ENCODE peak calls at places on chromosomes 16 and 17, in ten cellular contexts. H, T, D, F, O, C, Y, W, P and I are unnamed samples.

GRCh38 chr17:49873466-49873865 is 25.6 kb upstream of the TAC4 start:
- DNase-seq in T (no peak), O (no peak), W (no peak), H (no peak), F (no peak), Y (no peak), D (no peak), C (no peak), P (no peak), I (no peak)

GRCh38 chr17:59165933-59166342 is 10.4 kb downstream of the PRR11 start:
- DNase-seq in Y (no peak), P (no peak), H (no peak), F (peak; percentile 63), C (peak; percentile 71), O (peak; percentile 60), D (no peak), W (peak; percentile 17), T (peak; percentile 42), I (peak; percentile 12)

GRCh38 chr17:64355536-64356303 is 34.9 kb downstream of the PECAM1 start:
- DNase-seq in T (peak; percentile 96), O (peak; percentile 43), D (peak; percentile 54), W (no peak), C (no peak), P (no peak), Y (no peak), H (no peak), F (no peak), I (peak; percentile 40)

GRCh38 chr17:31388770-31389672 is 2.5 kb upstream of the RAB11FIP4 start:
- DNase-seq in T (no peak), F (peak; percentile 33), P (peak; percentile 55), W (no peak), H (no peak), C (peak; percentile 88), D (no peak), O (no peak), Y (no peak), I (no peak)

GRCh38 chr17:41211845-41212466 is 14.5 kb upstream of the KRTAP9-2 start:
- DNase-seq in P (no peak), Y (no peak), F (no peak), H (no peak), T (peak; percentile 82), D (no peak), W (peak; percentile 7), O (peak; percentile 73), C (no peak), I (no peak)

GRCh38 chr16:10558746-10559641 is 21.4 kb downstream of the EMP2 start:
- DNase-seq in T (peak; percentile 82), W (no peak), Y (peak; percentile 76), P (peak; percentile 86), F (no peak), D (peak; percentile 73), O (no peak), H (peak; percentile 68), C (no peak), I (no peak)

GRCh38 chr16:67392301-67393059 is 818 bp downstream of the TPPP3 start:
- DNase-seq in C (peak; percentile 40), H (no peak), F (no peak), P (no peak), O (no peak), D (no peak), Y (no peak), W (no peak), T (no peak), I (no peak)

GRCh38 chr17:57953703-57954420 is 1.4 kb downstream of the CUEDC1 start:
- DNase-seq in P (no peak), W (no peak), T (no peak), H (no peak), Y (no peak), C (peak; percentile 59), D (no peak), F (no peak), O (no peak), I (no peak)

DNA sequence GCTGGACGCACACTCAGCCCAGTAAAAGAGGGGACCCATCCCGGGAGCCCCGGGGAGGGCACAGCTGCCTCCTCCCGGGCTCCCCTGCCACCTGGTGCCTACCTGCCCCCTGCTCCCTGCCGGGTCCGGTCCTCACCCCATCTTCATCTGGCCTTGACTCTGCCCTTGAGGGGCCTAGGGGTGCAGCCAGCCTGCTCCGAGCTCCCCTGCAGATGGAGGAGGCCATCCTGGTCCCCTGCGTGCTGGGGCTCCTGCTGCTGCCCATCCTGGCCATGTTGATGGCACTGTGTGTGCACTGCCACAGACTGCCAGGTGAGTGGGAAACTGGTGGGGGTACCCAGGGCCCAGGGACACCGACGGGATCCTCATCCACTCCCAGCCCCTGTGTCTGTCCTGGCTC is 354 bp downstream of the LAT start:
- DNase-seq in W (no peak), Y (no peak), F (no peak), C (no peak), D (no peak), H (no peak), P (no peak), O (no peak), T (no peak), I (no peak)
- H3K4me3 ChIP-seq in W (no peak overlapping the region), Y (no peak overlapping the region), F (peak overlapping the region; percentile 26), C (no peak overlapping the region), D (no peak overlapping the region), H (peak overlapping the region; percentile 19), P (no peak overlapping the region), O (no peak overlapping the region), T (no peak overlapping the region), I (no peak overlapping the region)

DNA sequence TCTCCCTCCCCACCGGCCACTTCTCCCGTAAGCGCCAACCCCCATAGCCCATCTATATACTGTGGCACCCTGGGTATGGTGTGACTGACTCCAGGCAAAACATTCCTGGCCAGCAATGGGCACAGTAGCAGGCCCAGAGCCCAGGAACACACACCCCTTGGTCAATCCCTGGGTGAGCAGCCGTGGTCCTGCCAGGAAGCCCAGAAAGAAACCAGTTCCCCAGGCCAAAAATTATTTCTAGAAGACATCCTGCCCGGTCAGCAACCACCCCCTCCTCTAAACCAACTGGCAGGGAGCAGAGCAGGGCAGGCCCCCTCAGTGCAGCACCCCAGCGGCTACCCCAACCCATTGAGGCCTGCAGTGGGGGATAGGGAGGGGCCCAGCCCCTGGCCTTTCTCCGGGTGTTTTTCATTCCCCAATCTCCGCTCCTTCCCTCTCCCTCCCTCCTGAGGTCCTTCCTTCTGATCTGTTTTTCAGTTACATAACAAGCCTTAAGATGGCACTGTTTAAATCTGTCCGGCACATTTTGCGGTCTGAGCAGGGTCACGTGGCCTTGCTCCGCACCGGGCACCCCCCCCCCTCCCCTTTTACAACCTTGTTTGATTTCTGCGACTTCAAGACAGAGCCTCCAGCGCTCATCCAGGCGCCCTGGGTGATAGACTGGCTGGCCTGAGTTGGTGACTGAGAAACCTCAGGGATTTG is 2.0 kb downstream of the NPTX1 start:
- DNase-seq in C (peak; percentile 83), D (no peak), F (peak; percentile 13), T (peak; percentile 41), P (no peak), H (no peak), O (peak; percentile 53), Y (no peak), W (no peak), I (no peak)
- H3K4me3 ChIP-seq in C (peak overlapping the region; percentile 4), D (peak overlapping the region; percentile 64), F (no peak overlapping the region), T (no peak overlapping the region), P (no peak overlapping the region), H (peak overlapping the region; percentile 61), O (peak overlapping the region; percentile 31), Y (no peak overlapping the region), W (no peak overlapping the region), I (no peak overlapping the region)

DNA sequence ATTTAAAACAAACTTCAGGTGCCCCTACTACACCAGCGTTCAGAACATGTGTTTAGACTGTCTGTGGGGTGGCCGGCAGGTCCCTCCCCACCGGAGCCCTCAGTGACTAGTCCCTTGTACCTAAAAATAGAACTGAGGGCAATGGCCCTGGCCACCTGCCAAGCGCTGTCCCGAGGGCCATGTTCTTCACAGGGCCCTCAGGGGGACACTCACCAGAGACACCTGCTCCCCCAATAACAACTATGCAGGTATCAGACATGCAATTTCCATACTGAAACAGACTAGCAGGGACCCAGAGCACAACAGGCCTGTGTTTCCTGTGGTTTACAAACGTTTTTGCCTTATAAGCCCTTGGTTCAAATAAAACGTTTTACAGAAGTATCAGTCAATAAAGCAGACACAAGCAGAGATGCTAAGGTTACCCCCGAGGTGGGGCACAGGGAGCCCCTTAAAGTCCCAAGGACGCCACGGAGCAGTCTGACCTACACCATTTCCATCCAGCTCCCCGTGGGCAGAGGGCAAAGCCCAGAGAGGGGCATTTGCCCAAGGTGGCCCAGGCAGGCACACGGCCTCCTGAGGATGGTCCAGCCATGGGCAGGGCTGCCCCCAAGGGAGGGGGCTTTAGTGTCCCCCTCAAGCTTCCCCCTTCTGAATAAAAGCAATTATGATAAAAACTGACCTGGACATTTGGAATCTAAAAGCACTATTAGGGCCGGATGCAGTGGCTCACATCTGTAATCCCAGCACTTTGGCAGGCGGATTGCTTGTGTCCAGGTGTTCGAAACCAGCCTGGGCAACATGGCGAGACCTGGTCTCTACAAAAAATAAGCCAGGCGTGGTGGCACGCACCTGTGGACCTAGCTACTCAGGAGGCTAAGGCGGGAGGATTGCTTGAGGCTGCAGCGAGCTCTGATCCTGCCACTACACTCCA is 896 bp upstream of the MYLK3 start:
- DNase-seq in F (peak; percentile 77), O (no peak), Y (no peak), P (no peak), T (no peak), W (no peak), D (peak; percentile 75), C (peak; percentile 29), H (no peak), I (no peak)
- H3K4me3 ChIP-seq in F (no peak overlapping the region), O (no peak overlapping the region), Y (no peak overlapping the region), P (peak overlapping the region; percentile 22), T (no peak overlapping the region), W (no peak overlapping the region), D (peak overlapping the region; percentile 22), C (no peak overlapping the region), H (no peak overlapping the region), I (no peak overlapping the region)

GRCh38 chr17:76560036-76560876 is 20.4 kb downstream of the PRCD start:
- DNase-seq in W (no peak), C (no peak), Y (no peak), P (no peak), O (no peak), D (no peak), T (no peak), H (no peak), F (peak; percentile 25), I (no peak)

GRCh38 chr17:76561799-76562268 is 22.0 kb downstream of the PRCD start:
- DNase-seq in T (peak; percentile 49), H (no peak), O (no peak), Y (no peak), D (no peak), C (no peak), W (no peak), P (no peak), F (no peak), I (no peak)

GRCh38 chr17:76562734-76563148 is 22.9 kb downstream of the PRCD start:
- DNase-seq in T (peak; percentile 95), O (peak; percentile 92), C (no peak), H (no peak), D (peak; percentile 49), Y (peak; percentile 71), P (no peak), W (peak; percentile 65), F (no peak), I (peak; percentile 56)

GRCh38 chr17:76560877-76561221 is 21.0 kb downstream of the PRCD start:
- DNase-seq in D (no peak), T (no peak), F (peak; percentile 43), H (no peak), O (no peak), Y (no peak), W (no peak), C (no peak), P (no peak), I (no peak)

DNA sequence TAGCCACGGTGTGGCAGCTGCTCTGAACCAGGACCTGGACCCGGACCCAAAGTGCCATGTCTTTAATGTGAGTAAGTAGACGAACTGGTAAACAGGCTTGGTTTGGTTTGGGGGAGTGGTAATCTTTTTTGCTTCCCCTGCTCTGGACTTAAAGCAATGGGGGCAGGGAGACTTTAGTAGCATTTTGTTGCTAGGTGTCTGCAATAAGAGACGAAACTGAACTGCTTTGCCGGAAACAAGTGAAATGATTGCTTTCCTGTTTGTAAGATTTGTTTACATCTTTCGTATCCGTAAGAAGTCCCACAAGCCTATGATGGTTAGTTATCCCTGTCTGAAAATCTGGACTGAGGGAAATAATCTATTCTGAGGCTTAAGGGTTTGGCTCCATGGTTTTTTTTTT is 21.5 kb downstream of the PRCD start:
- DNase-seq in P (no peak), O (peak; percentile 41), W (no peak), T (no peak), D (no peak), Y (no peak), H (no peak), F (peak; percentile 77), C (no peak), I (no peak)
- H3K4me3 ChIP-seq in P (no peak overlapping the region), O (no peak overlapping the region), W (peak overlapping the region; percentile 3), T (peak overlapping the region; percentile 6), D (peak overlapping the region; percentile 82), Y (no peak overlapping the region), H (no peak overlapping the region), F (peak overlapping the region; percentile 91), C (no peak overlapping the region), I (no peak overlapping the region)